ENCODE peak calls at places on chromosomes 16 and 17, in ten cellular contexts. One of them, this sample, is unnamed.

GRCh38 chr17:61486135-61487120 is 34.2 kb downstream of the TBX4 start:
- DNase-seq in transverse colon: no peak
- DNase-seq in astrocyte of the cerebellum: no peak
- DNase-seq in mucosa of descending colon: no peak
- DNase-seq in HFF-Myc: no peak
- DNase-seq in right lobe of liver: no peak
- DNase-seq in cardiac fibroblast: no peak
- DNase-seq in GM23338: peak; percentile 37
- DNase-seq in neural progenitor cell: peak; percentile 44
- DNase-seq in SK-N-SH: peak; percentile 80
- DNase-seq in this sample: no peak

GRCh38 chr17:6509295-6509771 is 47.0 kb downstream of the PITPNM3 start:
- DNase-seq in transverse colon: no peak
- DNase-seq in astrocyte of the cerebellum: no peak
- DNase-seq in mucosa of descending colon: no peak
- DNase-seq in HFF-Myc: no peak
- DNase-seq in right lobe of liver: no peak
- DNase-seq in cardiac fibroblast: peak; percentile 22
- DNase-seq in GM23338: peak; percentile 39
- DNase-seq in neural progenitor cell: no peak
- DNase-seq in SK-N-SH: no peak
- DNase-seq in this sample: no peak

GRCh38 chr16:30539000-30539964 is 4.6 kb upstream of the ZNF747 start:
- DNase-seq in transverse colon: no peak
- DNase-seq in astrocyte of the cerebellum: no peak
- DNase-seq in mucosa of descending colon: no peak
- DNase-seq in HFF-Myc: no peak
- DNase-seq in right lobe of liver: no peak
- DNase-seq in cardiac fibroblast: no peak
- DNase-seq in GM23338: no peak
- DNase-seq in neural progenitor cell: no peak
- DNase-seq in SK-N-SH: no peak
- DNase-seq in this sample: no peak

GRCh38 chr16:1792836-1793577 is 498 bp downstream of the IGFALS start:
- DNase-seq in transverse colon: no peak
- DNase-seq in astrocyte of the cerebellum: no peak
- DNase-seq in mucosa of descending colon: peak; percentile 53
- DNase-seq in HFF-Myc: no peak
- DNase-seq in right lobe of liver: no peak
- DNase-seq in cardiac fibroblast: no peak
- DNase-seq in GM23338: no peak
- DNase-seq in neural progenitor cell: no peak
- DNase-seq in SK-N-SH: no peak
- DNase-seq in this sample: no peak

GRCh38 chr16:14418795-14419225 is 211.2 kb downstream of the PARN start:
- DNase-seq in transverse colon: no peak
- DNase-seq in astrocyte of the cerebellum: no peak
- DNase-seq in mucosa of descending colon: no peak
- DNase-seq in HFF-Myc: no peak
- DNase-seq in right lobe of liver: no peak
- DNase-seq in cardiac fibroblast: no peak
- DNase-seq in GM23338: no peak
- DNase-seq in neural progenitor cell: no peak
- DNase-seq in SK-N-SH: no peak
- DNase-seq in this sample: no peak

GRCh38 chr17:82356028-82356427 is 3.0 kb upstream of the TEX19 start:
- DNase-seq in transverse colon: no peak
- DNase-seq in astrocyte of the cerebellum: no peak
- DNase-seq in mucosa of descending colon: peak; percentile 48
- DNase-seq in HFF-Myc: no peak
- DNase-seq in right lobe of liver: no peak
- DNase-seq in cardiac fibroblast: peak; percentile 34
- DNase-seq in GM23338: no peak
- DNase-seq in neural progenitor cell: no peak
- DNase-seq in SK-N-SH: no peak
- DNase-seq in this sample: no peak

GRCh38 chr17:43701318-43701743 is 39.6 kb upstream of the MEOX1 start:
- DNase-seq in transverse colon: peak; percentile 20
- DNase-seq in astrocyte of the cerebellum: peak; percentile 79
- DNase-seq in mucosa of descending colon: no peak
- DNase-seq in HFF-Myc: no peak
- DNase-seq in right lobe of liver: no peak
- DNase-seq in cardiac fibroblast: peak; percentile 55
- DNase-seq in GM23338: no peak
- DNase-seq in neural progenitor cell: no peak
- DNase-seq in SK-N-SH: no peak
- DNase-seq in this sample: peak; percentile 81

GRCh38 chr17:8163978-8164814 is 1.4 kb upstream of the VAMP2 start:
- DNase-seq in transverse colon: peak; percentile 82
- DNase-seq in astrocyte of the cerebellum: no peak
- DNase-seq in mucosa of descending colon: peak; percentile 91
- DNase-seq in HFF-Myc: no peak
- DNase-seq in right lobe of liver: no peak
- DNase-seq in cardiac fibroblast: peak; percentile 61
- DNase-seq in GM23338: peak; percentile 59
- DNase-seq in neural progenitor cell: no peak
- DNase-seq in SK-N-SH: no peak
- DNase-seq in this sample: no peak

GRCh38 chr17:608911-609882 is 105.4 kb downstream of the VPS53 start:
- DNase-seq in transverse colon: no peak
- DNase-seq in astrocyte of the cerebellum: no peak
- DNase-seq in mucosa of descending colon: no peak
- DNase-seq in HFF-Myc: peak; percentile 73
- DNase-seq in right lobe of liver: no peak
- DNase-seq in cardiac fibroblast: no peak
- DNase-seq in GM23338: no peak
- DNase-seq in neural progenitor cell: no peak
- DNase-seq in SK-N-SH: peak; percentile 35
- DNase-seq in this sample: no peak

GRCh38 chr16:66741131-66741900 is 10.1 kb downstream of the DYNC1LI2 start:
- DNase-seq in transverse colon: peak; percentile 89
- DNase-seq in astrocyte of the cerebellum: peak; percentile 87
- DNase-seq in mucosa of descending colon: peak; percentile 83
- DNase-seq in HFF-Myc: peak; percentile 69
- DNase-seq in right lobe of liver: peak; percentile 89
- DNase-seq in cardiac fibroblast: peak; percentile 95
- DNase-seq in GM23338: no peak
- DNase-seq in neural progenitor cell: no peak
- DNase-seq in SK-N-SH: peak; percentile 79
- DNase-seq in this sample: peak; percentile 96

GRCh38 chr16:27867122-27868110 is 196.1 kb downstream of the GSG1L start:
- DNase-seq in transverse colon: peak; percentile 71
- DNase-seq in astrocyte of the cerebellum: peak; percentile 1
- DNase-seq in mucosa of descending colon: peak; percentile 81
- DNase-seq in HFF-Myc: peak; percentile 26
- DNase-seq in right lobe of liver: peak; percentile 63
- DNase-seq in cardiac fibroblast: peak; percentile 83
- DNase-seq in GM23338: peak; percentile 92
- DNase-seq in neural progenitor cell: peak; percentile 88
- DNase-seq in SK-N-SH: peak; percentile 92
- DNase-seq in this sample: peak; percentile 68

GRCh38 chr17:65043802-65044201 is 12.7 kb downstream of the GNA13 start:
- DNase-seq in transverse colon: no peak
- DNase-seq in astrocyte of the cerebellum: no peak
- DNase-seq in mucosa of descending colon: no peak
- DNase-seq in HFF-Myc: no peak
- DNase-seq in right lobe of liver: no peak
- DNase-seq in cardiac fibroblast: no peak
- DNase-seq in GM23338: no peak
- DNase-seq in neural progenitor cell: no peak
- DNase-seq in SK-N-SH: no peak
- DNase-seq in this sample: no peak

DNA sequence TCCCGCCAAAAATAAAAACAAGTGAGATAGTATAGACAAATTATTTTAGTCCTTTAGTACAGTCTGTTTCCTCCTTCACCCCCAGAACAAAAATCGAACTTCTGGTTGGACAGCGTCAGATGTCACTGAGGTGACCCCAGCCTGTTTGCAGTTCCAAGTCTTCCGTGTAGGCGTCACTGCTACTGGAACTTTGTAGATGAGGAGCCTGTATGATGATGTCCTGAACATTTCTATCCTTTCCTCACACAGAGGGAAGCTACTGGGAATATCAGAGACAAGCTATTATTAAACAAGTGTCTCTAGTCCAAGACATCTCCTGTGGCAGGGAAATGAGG is 924 bp upstream of the VEZF1 start:
- DNase-seq in transverse colon: peak; percentile 34
- DNase-seq in astrocyte of the cerebellum: no peak
- DNase-seq in mucosa of descending colon: no peak
- DNase-seq in HFF-Myc: no peak
- DNase-seq in right lobe of liver: no peak
- DNase-seq in cardiac fibroblast: peak; percentile 47
- DNase-seq in GM23338: no peak
- DNase-seq in neural progenitor cell: peak; percentile 34
- DNase-seq in SK-N-SH: peak; percentile 63
- DNase-seq in this sample: peak; percentile 36
- H3K4me3 ChIP-seq in transverse colon: peak overlapping the region; percentile 67
- H3K4me3 ChIP-seq in astrocyte of the cerebellum: no peak overlapping the region
- H3K4me3 ChIP-seq in mucosa of descending colon: no peak overlapping the region
- H3K4me3 ChIP-seq in HFF-Myc: peak overlapping the region; percentile 46
- H3K4me3 ChIP-seq in right lobe of liver: peak overlapping the region; percentile 76
- H3K4me3 ChIP-seq in cardiac fibroblast: peak overlapping the region; percentile 77
- H3K4me3 ChIP-seq in GM23338: peak overlapping the region; percentile 75
- H3K4me3 ChIP-seq in neural progenitor cell: peak overlapping the region; percentile 69
- H3K4me3 ChIP-seq in SK-N-SH: peak overlapping the region; percentile 98
- H3K4me3 ChIP-seq in this sample: peak overlapping the region; percentile 49

GRCh38 chr16:49348408-49349176 is 25.0 kb upstream of the C16orf78 start:
- DNase-seq in transverse colon: no peak
- DNase-seq in astrocyte of the cerebellum: no peak
- DNase-seq in mucosa of descending colon: no peak
- DNase-seq in HFF-Myc: no peak
- DNase-seq in right lobe of liver: no peak
- DNase-seq in cardiac fibroblast: no peak
- DNase-seq in GM23338: peak; percentile 68
- DNase-seq in neural progenitor cell: no peak
- DNase-seq in SK-N-SH: no peak
- DNase-seq in this sample: no peak
- TF ChIP-seq CTCF in transverse colon: no peak
- TF ChIP-seq CTCF in astrocyte of the cerebellum: no peak
- TF ChIP-seq CTCF in mucosa of descending colon: no peak
- TF ChIP-seq CTCF in HFF-Myc: no peak
- TF ChIP-seq CTCF in right lobe of liver: no peak
- TF ChIP-seq CTCF in cardiac fibroblast: no peak
- TF ChIP-seq CTCF in GM23338: peak; percentile 64
- TF ChIP-seq CTCF in neural progenitor cell: peak; percentile 26
- TF ChIP-seq CTCF in SK-N-SH: peak; percentile 7
- TF ChIP-seq CTCF in this sample: no peak

GRCh38 chr17:4375039-4375748 is 8.7 kb upstream of the UBE2G1 start:
- DNase-seq in transverse colon: peak; percentile 37
- DNase-seq in astrocyte of the cerebellum: no peak
- DNase-seq in mucosa of descending colon: peak; percentile 45
- DNase-seq in HFF-Myc: no peak
- DNase-seq in right lobe of liver: no peak
- DNase-seq in cardiac fibroblast: no peak
- DNase-seq in GM23338: no peak
- DNase-seq in neural progenitor cell: no peak
- DNase-seq in SK-N-SH: no peak
- DNase-seq in this sample: no peak
- H3K4me3 ChIP-seq in transverse colon: no peak overlapping the region
- H3K4me3 ChIP-seq in astrocyte of the cerebellum: no peak overlapping the region
- H3K4me3 ChIP-seq in mucosa of descending colon: no peak overlapping the region
- H3K4me3 ChIP-seq in HFF-Myc: no peak overlapping the region
- H3K4me3 ChIP-seq in right lobe of liver: no peak overlapping the region
- H3K4me3 ChIP-seq in cardiac fibroblast: no peak overlapping the region
- H3K4me3 ChIP-seq in GM23338: no peak overlapping the region
- H3K4me3 ChIP-seq in neural progenitor cell: no peak overlapping the region
- H3K4me3 ChIP-seq in SK-N-SH: no peak overlapping the region
- H3K4me3 ChIP-seq in this sample: no peak overlapping the region

DNA sequence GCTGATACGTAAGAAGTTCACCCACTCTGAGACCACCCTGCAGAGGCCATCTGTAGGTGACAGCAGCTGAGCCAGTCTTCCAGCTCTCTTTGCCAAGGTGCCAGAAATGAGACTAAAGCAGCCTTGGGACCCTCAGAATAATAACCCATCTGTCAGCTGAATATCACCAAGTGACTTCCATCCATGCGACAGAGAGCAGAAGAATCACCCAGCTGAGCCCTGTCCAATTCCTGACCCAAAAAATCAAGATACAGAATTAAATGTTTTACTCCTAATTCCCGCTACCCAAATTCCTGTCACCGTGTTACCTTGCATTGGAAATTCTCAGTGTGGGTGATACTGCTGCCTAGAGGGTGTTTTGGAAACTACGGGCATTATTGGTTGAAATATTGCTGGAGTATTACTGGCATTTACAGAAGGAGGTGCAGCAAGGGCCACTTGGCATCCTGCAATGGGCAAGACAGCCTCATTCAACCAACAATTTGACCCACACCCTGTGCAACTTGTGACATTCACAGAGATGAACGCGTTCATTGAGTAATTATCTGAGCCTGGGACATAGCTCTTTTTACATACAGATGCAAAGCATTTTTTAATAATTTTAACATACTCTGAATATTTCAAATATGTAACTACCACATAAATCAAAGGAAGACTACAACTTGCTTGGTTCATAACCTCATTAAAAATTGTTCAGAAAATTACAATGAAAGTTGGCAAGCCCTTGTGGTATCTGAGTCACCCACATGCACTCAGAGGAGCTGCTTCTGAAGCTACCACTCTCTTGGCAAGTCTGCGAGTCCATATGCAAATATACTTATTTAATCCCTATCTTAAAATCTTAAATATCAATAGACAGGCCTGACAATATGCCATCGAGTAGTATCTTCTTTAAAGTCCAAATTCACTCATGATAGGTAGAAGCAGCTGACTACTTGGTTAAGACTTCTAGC is 126.6 kb downstream of the C16orf95 start:
- DNase-seq in transverse colon: no peak
- DNase-seq in astrocyte of the cerebellum: no peak
- DNase-seq in mucosa of descending colon: no peak
- DNase-seq in HFF-Myc: no peak
- DNase-seq in right lobe of liver: no peak
- DNase-seq in cardiac fibroblast: peak; percentile 46
- DNase-seq in GM23338: peak; percentile 48
- DNase-seq in neural progenitor cell: no peak
- DNase-seq in SK-N-SH: no peak
- DNase-seq in this sample: no peak
- TF ChIP-seq CTCF in transverse colon: no peak
- TF ChIP-seq CTCF in astrocyte of the cerebellum: peak; percentile 24
- TF ChIP-seq CTCF in mucosa of descending colon: no peak
- TF ChIP-seq CTCF in HFF-Myc: no peak
- TF ChIP-seq CTCF in right lobe of liver: peak; percentile 20
- TF ChIP-seq CTCF in cardiac fibroblast: peak; percentile 27
- TF ChIP-seq CTCF in GM23338: peak; percentile 58
- TF ChIP-seq CTCF in neural progenitor cell: peak; percentile 52
- TF ChIP-seq CTCF in SK-N-SH: no peak
- TF ChIP-seq CTCF in this sample: peak; percentile 38

GRCh38 chr16:86712158-86713009 is 134.0 kb downstream of the FOXL1 start:
- DNase-seq in transverse colon: no peak
- DNase-seq in astrocyte of the cerebellum: no peak
- DNase-seq in mucosa of descending colon: no peak
- DNase-seq in HFF-Myc: no peak
- DNase-seq in right lobe of liver: no peak
- DNase-seq in cardiac fibroblast: no peak
- DNase-seq in GM23338: no peak
- DNase-seq in neural progenitor cell: no peak
- DNase-seq in SK-N-SH: no peak
- DNase-seq in this sample: no peak
- H3K4me3 ChIP-seq in transverse colon: no peak overlapping the region
- H3K4me3 ChIP-seq in astrocyte of the cerebellum: no peak overlapping the region
- H3K4me3 ChIP-seq in mucosa of descending colon: no peak overlapping the region
- H3K4me3 ChIP-seq in HFF-Myc: no peak overlapping the region
- H3K4me3 ChIP-seq in right lobe of liver: no peak overlapping the region
- H3K4me3 ChIP-seq in cardiac fibroblast: no peak overlapping the region
- H3K4me3 ChIP-seq in GM23338: no peak overlapping the region
- H3K4me3 ChIP-seq in neural progenitor cell: no peak overlapping the region
- H3K4me3 ChIP-seq in SK-N-SH: no peak overlapping the region
- H3K4me3 ChIP-seq in this sample: no peak overlapping the region

GRCh38 chr17:50148226-50149098 is 2.0 kb downstream of the PPP1R9B start:
- DNase-seq in transverse colon: peak; percentile 78
- DNase-seq in astrocyte of the cerebellum: no peak
- DNase-seq in mucosa of descending colon: peak; percentile 86
- DNase-seq in HFF-Myc: no peak
- DNase-seq in right lobe of liver: peak; percentile 86
- DNase-seq in cardiac fibroblast: peak; percentile 37
- DNase-seq in GM23338: peak; percentile 40
- DNase-seq in neural progenitor cell: peak; percentile 54
- DNase-seq in SK-N-SH: peak; percentile 76
- DNase-seq in this sample: no peak
- TF ChIP-seq CTCF in transverse colon: no peak
- TF ChIP-seq CTCF in astrocyte of the cerebellum: peak; percentile 21
- TF ChIP-seq CTCF in mucosa of descending colon: no peak
- TF ChIP-seq CTCF in HFF-Myc: no peak
- TF ChIP-seq CTCF in right lobe of liver: no peak
- TF ChIP-seq CTCF in cardiac fibroblast: no peak
- TF ChIP-seq CTCF in GM23338: peak; percentile 17
- TF ChIP-seq CTCF in neural progenitor cell: peak; percentile 28
- TF ChIP-seq CTCF in SK-N-SH: peak; percentile 49
- TF ChIP-seq CTCF in this sample: peak; percentile 27

This sample was measured in astrocyte of the spinal cord.